ENCODE peak calls at places on chromosomes 16 and 17, in four cellular contexts. P is K562, F is HCT116, G is GM12878. Y is an unnamed sample.

GRCh38 chr17:56593073-56593740 is at the start of gene NOG:
- DNase-seq in P (peak), F (no peak), G (no peak), Y (no peak)

GRCh38 chr17:16940116-16940881 is 31.6 kb downstream of the TNFRSF13B start:
- DNase-seq in P (no peak), F (no peak), G (no peak), Y (no peak)

GRCh38 chr17:2853722-2854580 is 57.7 kb downstream of the RAP1GAP2 start:
- DNase-seq in P (peak), F (no peak), G (no peak), Y (no peak)

GRCh38 chr16:87964049-87964448 is 12.8 kb downstream of the BANP start:
- DNase-seq in P (no peak), F (no peak), G (no peak), Y (no peak)

GRCh38 chr17:72151565-72152391 is 31.0 kb downstream of the SOX9 start:
- DNase-seq in P (peak), F (peak), G (no peak), Y (peak)

GRCh38 chr16:2983706-2984136 is 3.5 kb upstream of the PKMYT1 start:
- DNase-seq in P (peak), F (peak), G (no peak), Y (peak)

GRCh38 chr16:56898847-56899246 is 33.1 kb upstream of the HERPUD1 start:
- DNase-seq in P (no peak), F (no peak), G (peak), Y (no peak)

GRCh38 chr17:68310141-68310540 is 18.8 kb downstream of the ARSG start:
- DNase-seq in P (peak), F (peak), G (no peak), Y (no peak)

GRCh38 chr17:14774774-14775173 is 473.9 kb downstream of the HS3ST3B1 start:
- DNase-seq in P (no peak), F (no peak), G (no peak), Y (no peak)

GRCh38 chr17:43550754-43551153 is 4.6 kb upstream of the ETV4 start:
- DNase-seq in P (no peak), F (no peak), G (no peak), Y (no peak)

GRCh38 chr17:7881655-7882054 is 6.9 kb upstream of the CHD3 start:
- DNase-seq in P (no peak), F (no peak), G (no peak), Y (no peak)

GRCh38 chr16:8717892-8718400 is 43.5 kb downstream of the ABAT start:
- DNase-seq in P (no peak), F (no peak), G (no peak), Y (no peak)

GRCh38 chr16:1543085-1543896 is 9.8 kb downstream of the TMEM204 start:
- DNase-seq in P (peak), F (peak), G (peak), Y (peak)

GRCh38 chr16:69848635-69849545 is 86.8 kb downstream of the WWP2 start:
- DNase-seq in P (no peak), F (no peak), G (no peak), Y (no peak)

GRCh38 chr17:34081269-34081668 is 173.8 kb upstream of the CCL2 start:
- DNase-seq in P (peak), F (no peak), G (no peak), Y (no peak)

GRCh38 chr17:17440938-17441730 is 35.7 kb upstream of the MED9 start:
- DNase-seq in P (no peak), F (no peak), G (no peak), Y (no peak)

GRCh38 chr17:29909604-29910003 is 20.4 kb downstream of the SSH2 start:
- DNase-seq in P (no peak), F (no peak), G (no peak), Y (no peak)

GRCh38 chr17:35889818-35890773 is 9.9 kb upstream of the CCL5 start:
- DNase-seq in P (no peak), F (no peak), G (no peak), Y (no peak)

GRCh38 chr16:11224894-11225676 is 30.9 kb downstream of the SOCS1 start:
- DNase-seq in P (no peak), F (no peak), G (peak), Y (no peak)

GRCh38 chr16:2500634-2500936 is 13.2 kb upstream of the ATP6V0C start:
- DNase-seq in P (no peak), F (no peak), G (no peak), Y (no peak)

GRCh38 chr17:31533546-31534155 is 142.2 kb downstream of the RAB11FIP4 start:
- DNase-seq in P (peak), F (peak), G (no peak), Y (no peak)

GRCh38 chr17:57328109-57328882 is 72.0 kb downstream of the MSI2 start:
- DNase-seq in P (no peak), F (no peak), G (no peak), Y (no peak)

GRCh38 chr17:44187131-44187899 is 543 bp downstream of the TMUB2 start:
- DNase-seq in P (peak), F (no peak), G (no peak), Y (no peak)

GRCh38 chr16:46765050-46765449 is 16.9 kb upstream of the MYLK3 start:
- DNase-seq in P (no peak), F (no peak), G (no peak), Y (no peak)

GRCh38 chr16:29023279-29024278 is 38.7 kb downstream of the LAT start:
- DNase-seq in P (no peak), F (no peak), G (no peak), Y (no peak)

GRCh38 chr16:2337431-2338296 is 2.9 kb downstream of the ABCA3 start:
- DNase-seq in P (no peak), F (no peak), G (no peak), Y (no peak)

GRCh38 chr16:1324286-1324826 is 9.1 kb upstream of the BAIAP3 start:
- DNase-seq in P (no peak), F (no peak), G (no peak), Y (no peak)

GRCh38 chr16:56279132-56279531 is 87.8 kb downstream of the GNAO1 start:
- DNase-seq in P (no peak), F (no peak), G (no peak), Y (no peak)

GRCh38 chr16:4465977-4466779 is 8.2 kb downstream of the NMRAL1 start:
- DNase-seq in P (no peak), F (no peak), G (no peak), Y (no peak)

GRCh38 chr17:60971515-60972369 is 294.1 kb downstream of the BCAS3 start:
- DNase-seq in P (peak), F (peak), G (peak), Y (peak)
- TF ChIP-seq ZNF274 in P (no peak), F (no peak), G (no peak), Y (no peak)

GRCh38 chr16:68643847-68644246 is 1.3 kb upstream of the CDH3 start:
- DNase-seq in P (no peak), F (no peak), G (no peak), Y (no peak)

GRCh38 chr16:68642047-68642435 is 3.1 kb upstream of the CDH3 start:
- DNase-seq in P (no peak), F (no peak), G (no peak), Y (no peak)

GRCh38 chr16:68643227-68643626 is 1.9 kb upstream of the CDH3 start:
- DNase-seq in P (no peak), F (no peak), G (no peak), Y (no peak)

GRCh38 chr16:68640972-68641371 is 4.1 kb upstream of the CDH3 start:
- DNase-seq in P (no peak), F (no peak), G (no peak), Y (no peak)

DNA sequence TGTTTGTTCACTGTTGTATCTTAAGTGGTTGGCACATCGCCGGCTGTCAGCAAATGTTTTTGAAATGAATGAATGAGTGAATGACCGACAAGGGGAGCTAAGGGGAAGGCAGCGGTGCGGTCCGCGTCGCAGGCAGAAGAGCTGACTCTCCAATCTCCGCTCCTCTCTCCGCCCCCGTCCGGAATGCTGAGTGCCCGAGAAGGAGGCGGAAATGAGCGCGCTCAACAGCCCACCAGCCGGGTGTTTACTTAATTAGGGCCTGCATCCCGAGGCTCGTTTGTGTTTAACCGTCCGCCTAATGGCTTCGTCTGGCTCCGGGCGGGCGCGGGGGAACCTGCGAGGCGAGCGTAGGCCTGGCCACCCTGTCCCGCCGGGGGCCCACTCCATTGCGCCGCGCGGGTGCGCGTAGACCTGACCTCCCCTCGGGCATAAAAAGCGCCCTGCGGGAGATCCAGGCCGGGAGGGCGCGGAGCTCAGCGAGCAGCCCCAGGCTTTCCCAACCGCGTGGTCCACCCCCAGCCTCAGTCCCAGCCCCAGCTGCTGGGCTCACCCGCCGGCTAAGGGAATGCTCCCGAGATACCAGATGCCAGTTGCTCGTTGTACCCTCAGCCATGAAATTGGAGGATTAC is 2.6 kb upstream of the CDH3 start:
- DNase-seq in P (no peak), F (no peak), G (no peak), Y (no peak)
- TF ChIP-seq ZBTB33 in P (no peak), F (no peak), G (no peak), Y (no peak)

GRCh38 chr17:40191237-40192208 is 14.3 kb downstream of the RAPGEFL1 start:
- DNase-seq in P (peak), F (peak), G (peak), Y (peak)
- H3K4me2 ChIP-seq in P (peak), F (peak), G (peak), Y (peak)

DNA sequence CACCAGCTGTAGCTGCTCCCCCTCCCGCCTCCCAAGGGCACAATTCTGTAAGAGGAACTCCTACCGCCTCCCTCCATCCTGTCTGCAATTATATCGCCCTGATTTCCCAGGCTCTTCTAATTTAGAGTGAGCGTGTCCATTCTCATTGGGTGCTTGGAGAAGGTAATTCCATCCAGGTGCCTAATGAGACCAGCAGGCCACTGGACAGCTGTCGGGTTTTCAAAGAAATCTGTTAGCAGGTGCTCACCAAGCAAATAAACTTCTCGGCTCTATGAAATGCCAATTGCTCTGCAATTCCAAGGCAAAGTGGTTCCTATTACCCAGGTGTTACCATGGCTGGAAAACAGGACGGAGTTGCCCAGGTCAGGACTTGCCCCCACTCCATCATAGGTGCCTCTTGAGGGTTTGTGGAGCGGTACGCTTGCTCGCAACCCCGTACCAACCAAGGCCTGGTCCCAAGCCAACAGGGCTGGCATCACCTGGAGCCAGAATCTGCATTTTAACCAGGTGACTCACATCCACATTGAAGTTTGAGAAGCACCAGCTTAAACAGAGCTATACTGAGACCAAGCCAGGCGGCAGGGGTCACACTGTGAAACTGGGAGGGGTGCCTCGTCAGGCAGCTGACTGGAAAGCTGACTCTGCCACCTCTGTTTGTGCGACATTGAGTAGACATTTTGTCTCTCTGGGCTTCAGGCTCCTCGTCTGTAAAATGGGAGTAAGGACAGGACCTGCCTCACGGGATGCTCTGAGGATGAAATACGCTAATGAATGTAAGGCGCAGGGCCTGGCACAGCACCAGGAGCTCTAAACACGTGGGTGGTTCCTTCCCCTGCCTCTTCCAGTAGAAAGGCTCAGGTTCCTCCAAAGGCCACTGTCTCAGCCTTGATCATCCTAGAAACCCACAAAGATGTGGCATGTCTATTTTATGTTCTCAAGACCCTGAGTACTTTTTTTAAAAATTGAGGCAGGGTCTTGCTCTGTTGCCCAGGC is 16.6 kb upstream of the MEAK7 start:
- DNase-seq in P (no peak), F (no peak), G (no peak), Y (no peak)
- TF ChIP-seq ZNF274 in P (no peak), F (no peak), G (no peak), Y (no peak)

GRCh38 chr17:50939542-50939794 is 73.3 kb upstream of the TOB1 start:
- DNase-seq in P (no peak), F (no peak), G (no peak), Y (no peak)
- TF ChIP-seq ZBTB33 in P (no peak), F (no peak), G (no peak), Y (no peak)

GRCh38 chr16:27740496-27741201 is 190.7 kb downstream of the KATNIP start:
- DNase-seq in P (no peak), F (no peak), G (no peak), Y (no peak)
- H3K4me2 ChIP-seq in P (no peak), F (no peak), G (no peak), Y (no peak)

GRCh38 chr17:45436161-45436560 is 3.5 kb upstream of the ARHGAP27 start:
- DNase-seq in P (no peak), F (no peak), G (no peak), Y (no peak)
- TF ChIP-seq ZNF274 in P (no peak), F (no peak), G (no peak), Y (no peak)

Y was measured in HepG2.